ENCODE peak calls at places on chromosomes 12 and 14, in seven cellular contexts. One of them, this sample, is unnamed.

GRCh38 chr12:1829306-1829900 is 9.0 kb downstream of the LRTM2 start:
- DNase-seq in foreskin fibroblast: no peak
- DNase-seq in cerebellum: no peak
- DNase-seq in body of pancreas: no peak
- DNase-seq in GM23338: no peak
- DNase-seq in left cardiac atrium: no peak
- DNase-seq in effector memory CD8-positive, alpha-beta T cell: no peak
- DNase-seq in this sample: no peak

GRCh38 chr12:95283371-95283770 is 65.8 kb downstream of the VEZT start:
- DNase-seq in body of pancreas: no peak
- DNase-seq in GM23338: no peak
- DNase-seq in cerebellum: no peak
- DNase-seq in foreskin fibroblast: no peak
- DNase-seq in left cardiac atrium: no peak
- DNase-seq in effector memory CD8-positive, alpha-beta T cell: no peak
- DNase-seq in this sample: no peak

GRCh38 chr12:104057771-104058197 is 6.5 kb upstream of the HCFC2 start:
- DNase-seq in body of pancreas: no peak
- DNase-seq in foreskin fibroblast: no peak
- DNase-seq in left cardiac atrium: no peak
- DNase-seq in effector memory CD8-positive, alpha-beta T cell: no peak
- DNase-seq in GM23338: peak
- DNase-seq in cerebellum: no peak
- DNase-seq in this sample: no peak

GRCh38 chr12:118714051-118714460 is 267.3 kb upstream of the SRRM4 start:
- DNase-seq in effector memory CD8-positive, alpha-beta T cell: no peak
- DNase-seq in foreskin fibroblast: no peak
- DNase-seq in body of pancreas: peak
- DNase-seq in cerebellum: peak
- DNase-seq in left cardiac atrium: no peak
- DNase-seq in GM23338: peak
- DNase-seq in this sample: no peak

GRCh38 chr12:46131729-46132128 is 137.1 kb downstream of the SLC38A1 start:
- DNase-seq in effector memory CD8-positive, alpha-beta T cell: no peak
- DNase-seq in foreskin fibroblast: no peak
- DNase-seq in left cardiac atrium: no peak
- DNase-seq in body of pancreas: no peak
- DNase-seq in cerebellum: no peak
- DNase-seq in GM23338: peak
- DNase-seq in this sample: no peak

GRCh38 chr14:55359307-55359706 is 52.3 kb downstream of the ATG14 start:
- DNase-seq in foreskin fibroblast: no peak
- DNase-seq in cerebellum: no peak
- DNase-seq in GM23338: no peak
- DNase-seq in body of pancreas: no peak
- DNase-seq in effector memory CD8-positive, alpha-beta T cell: no peak
- DNase-seq in left cardiac atrium: no peak
- DNase-seq in this sample: no peak

GRCh38 chr14:68667313-68667791 is 125.5 kb downstream of the ZFP36L1 start:
- DNase-seq in left cardiac atrium: no peak
- DNase-seq in foreskin fibroblast: no peak
- DNase-seq in effector memory CD8-positive, alpha-beta T cell: no peak
- DNase-seq in body of pancreas: peak
- DNase-seq in cerebellum: no peak
- DNase-seq in GM23338: no peak
- DNase-seq in this sample: no peak

GRCh38 chr12:106195638-106196037 is 52.2 kb downstream of the CKAP4 start:
- DNase-seq in GM23338: no peak
- DNase-seq in foreskin fibroblast: peak
- DNase-seq in body of pancreas: peak
- DNase-seq in left cardiac atrium: peak
- DNase-seq in cerebellum: no peak
- DNase-seq in effector memory CD8-positive, alpha-beta T cell: no peak
- DNase-seq in this sample: no peak

GRCh38 chr14:60796434-60796833 is 61.9 kb downstream of the MNAT1 start:
- DNase-seq in effector memory CD8-positive, alpha-beta T cell: no peak
- DNase-seq in cerebellum: no peak
- DNase-seq in foreskin fibroblast: no peak
- DNase-seq in left cardiac atrium: no peak
- DNase-seq in body of pancreas: no peak
- DNase-seq in GM23338: no peak
- DNase-seq in this sample: no peak

GRCh38 chr14:36514278-36515104 is 5.5 kb downstream of the NKX2-1 start:
- DNase-seq in effector memory CD8-positive, alpha-beta T cell: no peak
- DNase-seq in body of pancreas: no peak
- DNase-seq in foreskin fibroblast: no peak
- DNase-seq in GM23338: peak
- DNase-seq in cerebellum: no peak
- DNase-seq in left cardiac atrium: no peak
- DNase-seq in this sample: no peak

GRCh38 chr12:116528498-116528897 is 30.7 kb upstream of the MAP1LC3B2 start:
- DNase-seq in left cardiac atrium: no peak
- DNase-seq in effector memory CD8-positive, alpha-beta T cell: no peak
- DNase-seq in cerebellum: no peak
- DNase-seq in GM23338: no peak
- DNase-seq in foreskin fibroblast: no peak
- DNase-seq in body of pancreas: no peak
- DNase-seq in this sample: no peak

GRCh38 chr12:45928309-45928708 is 62.1 kb downstream of the SCAF11 start:
- DNase-seq in GM23338: no peak
- DNase-seq in left cardiac atrium: no peak
- DNase-seq in effector memory CD8-positive, alpha-beta T cell: no peak
- DNase-seq in body of pancreas: no peak
- DNase-seq in cerebellum: no peak
- DNase-seq in foreskin fibroblast: no peak
- DNase-seq in this sample: no peak

GRCh38 chr12:96670334-96670899 is 181.0 kb downstream of the CFAP54 start:
- DNase-seq in foreskin fibroblast: no peak
- DNase-seq in cerebellum: no peak
- DNase-seq in body of pancreas: no peak
- DNase-seq in GM23338: no peak
- DNase-seq in effector memory CD8-positive, alpha-beta T cell: no peak
- DNase-seq in left cardiac atrium: no peak
- DNase-seq in this sample: no peak

GRCh38 chr12:132834181-132834711 is 5.6 kb upstream of the GOLGA3 start:
- DNase-seq in body of pancreas: no peak
- DNase-seq in cerebellum: peak
- DNase-seq in left cardiac atrium: no peak
- DNase-seq in GM23338: no peak
- DNase-seq in effector memory CD8-positive, alpha-beta T cell: no peak
- DNase-seq in foreskin fibroblast: no peak
- DNase-seq in this sample: no peak

GRCh38 chr14:21978184-21978998 is 304.8 kb upstream of the OR4E1 start:
- DNase-seq in GM23338: peak
- DNase-seq in foreskin fibroblast: no peak
- DNase-seq in body of pancreas: peak
- DNase-seq in cerebellum: no peak
- DNase-seq in effector memory CD8-positive, alpha-beta T cell: peak
- DNase-seq in left cardiac atrium: peak
- DNase-seq in this sample: peak

GRCh38 chr12:64451687-64452558 is at the start of gene TBK1:
- DNase-seq in body of pancreas: peak
- DNase-seq in foreskin fibroblast: peak
- DNase-seq in left cardiac atrium: peak
- DNase-seq in cerebellum: peak
- DNase-seq in GM23338: peak
- DNase-seq in effector memory CD8-positive, alpha-beta T cell: peak
- DNase-seq in this sample: peak

GRCh38 chr12:122086641-122087285 is 8.2 kb downstream of the MLXIP start:
- DNase-seq in body of pancreas: no peak
- DNase-seq in effector memory CD8-positive, alpha-beta T cell: no peak
- DNase-seq in foreskin fibroblast: no peak
- DNase-seq in left cardiac atrium: no peak
- DNase-seq in cerebellum: no peak
- DNase-seq in GM23338: no peak
- DNase-seq in this sample: no peak

GRCh38 chr12:28824193-28824846 is 324.8 kb upstream of the FAR2 start:
- DNase-seq in left cardiac atrium: no peak
- DNase-seq in effector memory CD8-positive, alpha-beta T cell: no peak
- DNase-seq in cerebellum: no peak
- DNase-seq in body of pancreas: no peak
- DNase-seq in foreskin fibroblast: no peak
- DNase-seq in GM23338: no peak
- DNase-seq in this sample: no peak

GRCh38 chr12:54879132-54879531 is 24.8 kb downstream of the MUCL1 start:
- DNase-seq in foreskin fibroblast: peak
- DNase-seq in GM23338: no peak
- DNase-seq in cerebellum: no peak
- DNase-seq in left cardiac atrium: no peak
- DNase-seq in effector memory CD8-positive, alpha-beta T cell: no peak
- DNase-seq in body of pancreas: no peak
- DNase-seq in this sample: no peak

GRCh38 chr12:12511021-12511783 is 51.5 kb downstream of the DUSP16 start:
- DNase-seq in foreskin fibroblast: no peak
- DNase-seq in cerebellum: no peak
- DNase-seq in body of pancreas: no peak
- DNase-seq in GM23338: no peak
- DNase-seq in effector memory CD8-positive, alpha-beta T cell: no peak
- DNase-seq in left cardiac atrium: no peak
- DNase-seq in this sample: no peak

GRCh38 chr12:130705174-130705880 is 10.8 kb downstream of the RIMBP2 start:
- DNase-seq in foreskin fibroblast: no peak
- DNase-seq in cerebellum: no peak
- DNase-seq in GM23338: no peak
- DNase-seq in effector memory CD8-positive, alpha-beta T cell: no peak
- DNase-seq in body of pancreas: no peak
- DNase-seq in left cardiac atrium: no peak
- DNase-seq in this sample: no peak

GRCh38 chr12:130948136-130948535 is 5.6 kb upstream of the ADGRD1 start:
- DNase-seq in effector memory CD8-positive, alpha-beta T cell: no peak
- DNase-seq in GM23338: peak
- DNase-seq in left cardiac atrium: no peak
- DNase-seq in foreskin fibroblast: no peak
- DNase-seq in body of pancreas: peak
- DNase-seq in cerebellum: no peak
- DNase-seq in this sample: no peak

GRCh38 chr12:127785535-127785934 is 481.4 kb upstream of the TMEM132C start:
- DNase-seq in foreskin fibroblast: peak
- DNase-seq in cerebellum: peak
- DNase-seq in body of pancreas: no peak
- DNase-seq in effector memory CD8-positive, alpha-beta T cell: no peak
- DNase-seq in left cardiac atrium: peak
- DNase-seq in GM23338: no peak
- DNase-seq in this sample: no peak

GRCh38 chr14:75141967-75142366 is 15.1 kb upstream of the NEK9 start:
- DNase-seq in body of pancreas: no peak
- DNase-seq in GM23338: peak
- DNase-seq in effector memory CD8-positive, alpha-beta T cell: peak
- DNase-seq in foreskin fibroblast: no peak
- DNase-seq in left cardiac atrium: no peak
- DNase-seq in cerebellum: no peak
- DNase-seq in this sample: no peak

GRCh38 chr14:61153914-61154545 is 127.1 kb downstream of the TMEM30B start:
- DNase-seq in effector memory CD8-positive, alpha-beta T cell: no peak
- DNase-seq in foreskin fibroblast: no peak
- DNase-seq in left cardiac atrium: no peak
- DNase-seq in cerebellum: peak
- DNase-seq in body of pancreas: no peak
- DNase-seq in GM23338: no peak
- DNase-seq in this sample: no peak

This sample was measured in CD4-positive, alpha-beta T cell.